ENCODE peak calls at places on chromosomes 3 and 15, in six cellular contexts. N, P, C, L, T and K are unnamed samples.

GRCh38 chr3:20683912-20684311 is 497.9 kb upstream of the SGO1 start:
- DNase-seq in L (no peak), T (peak; percentile 10), C (peak; percentile 92), P (no peak), N (peak; percentile 82), K (no peak)

GRCh38 chr3:25293736-25294135 is 134.3 kb upstream of the RARB start:
- DNase-seq in N (no peak), T (peak; percentile 6), C (no peak), P (no peak), L (no peak), K (no peak)

GRCh38 chr15:44029003-44029402 is 166.1 kb downstream of the FRMD5 start:
- DNase-seq in N (peak; percentile 38), P (no peak), L (no peak), T (no peak), C (peak; percentile 13), K (no peak)

GRCh38 chr3:50267280-50267913 is 1.6 kb upstream of the SEMA3B start:
- DNase-seq in C (peak; percentile 28), P (no peak), N (no peak), L (peak; percentile 79), T (peak; percentile 74), K (peak; percentile 84)

GRCh38 chr15:39254181-39254580 is 326.7 kb upstream of the THBS1 start:
- DNase-seq in L (no peak), C (no peak), T (no peak), N (no peak), P (no peak), K (no peak)

GRCh38 chr3:126294211-126294801 is 62.9 kb downstream of the KLF15 start:
- DNase-seq in T (no peak), C (no peak), N (no peak), P (no peak), L (no peak), K (no peak)

GRCh38 chr3:178263236-178263916 is 272.9 kb upstream of the KCNMB2 start:
- DNase-seq in P (no peak), L (no peak), N (no peak), C (peak; percentile 5), T (no peak), K (no peak)

GRCh38 chr15:45550436-45550835 is 27.9 kb upstream of the SLC30A4 start:
- DNase-seq in N (peak; percentile 57), T (no peak), C (peak; percentile 29), P (no peak), L (no peak), K (no peak)

GRCh38 chr15:69679623-69680228 is 227.1 kb downstream of the RPLP1 start:
- DNase-seq in L (no peak), N (no peak), T (no peak), P (no peak), C (no peak), K (no peak)

GRCh38 chr3:87420171-87420570 is 143.8 kb upstream of the POU1F1 start:
- DNase-seq in C (peak; percentile 62), P (no peak), L (no peak), N (peak; percentile 54), T (no peak), K (no peak)

GRCh38 chr3:119647177-119647576 is 13.2 kb downstream of the POPDC2 start:
- DNase-seq in T (no peak), C (peak; percentile 27), N (peak; percentile 91), P (no peak), L (no peak), K (no peak)

GRCh38 chr3:126976906-126977305 is 6.0 kb upstream of the PLXNA1 start:
- DNase-seq in N (no peak), C (no peak), T (no peak), P (no peak), L (no peak), K (no peak)

GRCh38 chr3:182795383-182795782 is 2.1 kb downstream of the ATP11B start:
- DNase-seq in P (no peak), L (no peak), N (no peak), T (peak; percentile 13), C (peak; percentile 39), K (no peak)

GRCh38 chr15:88331291-88331690 is 74.8 kb upstream of the NTRK3 start:
- DNase-seq in N (peak; percentile 31), T (peak; percentile 5), L (peak; percentile 96), C (peak; percentile 31), P (no peak), K (no peak)

GRCh38 chr15:33160054-33160453 is 34.5 kb downstream of the FMN1 start:
- DNase-seq in L (peak; percentile 47), N (no peak), T (no peak), C (no peak), P (no peak), K (no peak)

GRCh38 chr3:67605377-67605776 is 49.0 kb downstream of the SUCLG2 start:
- DNase-seq in L (no peak), T (no peak), P (no peak), N (peak; percentile 81), C (peak; percentile 83), K (no peak)

GRCh38 chr15:62450061-62450460 is 285.0 kb upstream of the C2CD4B start:
- DNase-seq in C (no peak), L (no peak), T (no peak), P (no peak), N (no peak), K (no peak)

GRCh38 chr15:22873204-22873701 is 34.8 kb downstream of the NIPA2 start:
- DNase-seq in P (no peak), N (peak; percentile 57), C (peak; percentile 97), L (peak; percentile 76), T (no peak), K (no peak)

GRCh38 chr3:183178833-183179549 is 16.5 kb upstream of the LAMP3 start:
- DNase-seq in L (peak; percentile 87), C (peak; percentile 35), P (no peak), N (peak; percentile 23), T (peak; percentile 20), K (peak; percentile 60)

GRCh38 chr15:76913737-76914136 is 8.6 kb upstream of the SCAPER start:
- DNase-seq in L (no peak), P (no peak), C (no peak), T (no peak), N (peak; percentile 9), K (no peak)

GRCh38 chr3:2772803-2773202 is 337.4 kb downstream of the IL5RA start:
- DNase-seq in N (no peak), L (no peak), T (no peak), P (no peak), C (no peak), K (no peak)

DNA sequence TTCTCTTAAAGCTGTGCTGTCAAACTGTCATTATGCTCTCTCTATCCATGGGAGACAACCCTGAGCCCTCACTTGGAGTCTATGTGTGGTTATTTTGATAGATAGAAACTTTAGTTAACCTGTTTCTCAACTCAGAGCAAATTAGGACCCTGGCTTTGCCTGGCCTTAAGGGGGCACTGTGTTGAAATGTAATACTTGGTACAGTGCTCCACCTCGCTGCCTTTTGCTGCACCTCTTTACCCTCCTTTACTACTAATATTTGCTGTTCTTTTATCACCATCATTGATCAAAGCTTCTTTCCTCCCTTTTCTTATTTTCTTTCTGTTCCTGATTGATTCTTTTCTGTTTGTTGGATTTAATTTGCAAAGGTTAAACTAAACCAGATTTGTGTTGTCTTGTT is 34.3 kb downstream of the STT3B start:
- DNase-seq in P (no peak), C (no peak), L (peak; percentile 68), N (no peak), T (no peak), K (no peak)
- H3K4me3 ChIP-seq in P (no peak overlapping the region), C (no peak overlapping the region), L (peak overlapping the region; percentile 20), N (no peak overlapping the region), T (no peak overlapping the region), K (no peak overlapping the region)

DNA sequence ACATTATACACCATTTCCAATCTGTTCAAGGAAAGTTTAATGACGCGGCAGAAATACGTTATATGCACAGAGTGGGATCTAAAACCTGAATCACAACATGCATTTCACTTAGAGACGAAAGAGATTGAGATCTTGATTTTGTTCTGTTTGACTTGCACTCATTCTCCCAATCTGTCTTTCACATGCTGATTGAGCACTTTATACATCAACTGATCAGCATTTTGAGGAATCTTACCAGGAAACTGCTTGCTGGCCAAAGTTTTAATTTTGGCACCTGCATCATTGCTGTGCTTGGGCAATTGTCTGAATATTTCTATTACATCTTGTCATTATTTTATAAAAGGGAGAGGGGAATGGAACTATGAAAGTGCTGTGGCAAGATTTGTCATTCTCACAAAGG is 47.7 kb upstream of the ATP10A start:
- DNase-seq in C (no peak), L (no peak), T (no peak), P (no peak), N (no peak), K (no peak)
- H3K4me3 ChIP-seq in C (no peak overlapping the region), L (no peak overlapping the region), T (no peak overlapping the region), P (no peak overlapping the region), N (no peak overlapping the region), K (no peak overlapping the region)

GRCh38 chr3:101065962-101066361 is 72.7 kb upstream of the ABI3BP start:
- DNase-seq in P (no peak), N (peak; percentile 92), C (peak; percentile 93), T (no peak), L (no peak), K (no peak)
- H3K4me3 ChIP-seq in P (no peak overlapping the region), N (no peak overlapping the region), C (no peak overlapping the region), T (no peak overlapping the region), L (no peak overlapping the region), K (no peak overlapping the region)

GRCh38 chr3:4980229-4981159 is 1.3 kb downstream of the BHLHE40 start:
- DNase-seq in L (peak; percentile 98), T (peak; percentile 94), C (peak; percentile 94), P (peak; percentile 90), N (peak; percentile 96), K (peak; percentile 96)

GRCh38 chr3:4981160-4981687 is 2.0 kb downstream of the BHLHE40 start:
- DNase-seq in P (no peak), N (peak; percentile 55), L (no peak), C (peak; percentile 45), T (peak; percentile 23), K (no peak)

GRCh38 chr3:4983739-4984510 is 4.7 kb downstream of the BHLHE40 start:
- DNase-seq in P (no peak), N (peak; percentile 97), C (peak; percentile 98), L (peak; percentile 70), T (peak; percentile 60), K (peak; percentile 61)

GRCh38 chr3:4982773-4983738 is 3.8 kb downstream of the BHLHE40 start:
- DNase-seq in L (peak; percentile 60), N (peak; percentile 31), P (peak; percentile 48), C (peak; percentile 43), T (peak; percentile 22), K (peak; percentile 55)

DNA sequence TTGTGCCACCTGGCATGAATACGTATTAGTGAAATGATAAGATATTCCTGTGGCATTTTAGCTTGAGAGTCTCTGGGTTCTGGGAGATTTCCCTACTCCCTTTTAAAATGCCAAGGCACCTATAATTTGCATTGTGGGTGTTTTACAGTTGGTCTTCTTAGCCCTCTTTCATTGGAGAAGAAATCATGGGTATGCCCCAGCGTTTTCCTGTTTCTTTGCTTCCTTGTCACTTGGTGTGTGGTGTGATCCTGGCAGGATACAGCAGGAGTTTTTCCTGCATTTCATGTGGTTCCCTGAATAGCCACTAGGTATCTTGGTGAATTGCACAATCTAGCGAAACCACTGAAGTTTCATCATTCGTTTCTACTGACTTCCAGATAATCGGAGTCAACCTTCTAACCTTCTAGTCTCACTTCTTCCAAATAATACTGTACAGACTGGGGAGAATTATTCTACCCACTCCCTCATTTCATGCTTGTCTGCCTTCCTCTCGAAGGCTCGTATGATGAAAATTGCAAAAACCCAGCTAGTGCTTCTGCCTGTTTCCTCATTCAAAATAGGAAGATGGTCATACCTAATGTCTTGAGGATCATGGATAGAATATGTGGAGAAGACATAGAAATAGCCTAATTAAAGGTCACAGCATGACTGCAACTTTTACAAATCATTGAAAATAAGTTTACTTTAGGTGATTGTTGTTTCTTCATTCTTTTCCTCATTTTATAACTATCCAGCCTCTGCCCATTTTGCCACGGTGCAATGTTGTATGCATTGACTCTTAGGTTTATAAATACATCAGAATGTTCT is 2.7 kb downstream of the BHLHE40 start:
- DNase-seq in C (peak; percentile 85), P (no peak), N (peak; percentile 91), T (peak; percentile 81), L (no peak), K (no peak)
- H3K4me3 ChIP-seq in C (peak overlapping the region; percentile 28), P (peak overlapping the region; percentile 94), N (peak overlapping the region; percentile 99), T (no peak overlapping the region), L (peak overlapping the region; percentile 95), K (no peak overlapping the region)